ENCODE peak calls at places on chromosomes 6 and 20, in nine cellular contexts. One of them, this sample, is unnamed.

GRCh38 chr20:17612287-17612974 is 42.6 kb downstream of the DSTN start:
- DNase-seq in tibial nerve: peak
- DNase-seq in neural crest cell: no peak
- DNase-seq in HEK293T: no peak
- DNase-seq in activated CD4-positive, alpha-beta T cell treated with anti-CD3 and anti-CD28 coated beads, Interleukin-2, amount 50 U/mL, for 1 hour: peak
- DNase-seq in GM04504: peak
- DNase-seq in GM18507: no peak
- DNase-seq in A673: no peak
- DNase-seq in heart right ventricle: no peak
- DNase-seq in this sample: no peak

GRCh38 chr6:7268362-7269310 is 44.4 kb downstream of the SSR1 start:
- DNase-seq in tibial nerve: no peak
- DNase-seq in neural crest cell: no peak
- DNase-seq in HEK293T: peak
- DNase-seq in activated CD4-positive, alpha-beta T cell treated with anti-CD3 and anti-CD28 coated beads, Interleukin-2, amount 50 U/mL, for 1 hour: no peak
- DNase-seq in GM04504: no peak
- DNase-seq in GM18507: no peak
- DNase-seq in A673: no peak
- DNase-seq in heart right ventricle: no peak
- DNase-seq in this sample: no peak

GRCh38 chr6:118780728-118781127 is 113.2 kb upstream of the ASF1A start:
- DNase-seq in tibial nerve: no peak
- DNase-seq in neural crest cell: no peak
- DNase-seq in HEK293T: no peak
- DNase-seq in activated CD4-positive, alpha-beta T cell treated with anti-CD3 and anti-CD28 coated beads, Interleukin-2, amount 50 U/mL, for 1 hour: no peak
- DNase-seq in GM04504: no peak
- DNase-seq in GM18507: no peak
- DNase-seq in A673: no peak
- DNase-seq in heart right ventricle: no peak
- DNase-seq in this sample: no peak

GRCh38 chr20:37526238-37526838 is 1.3 kb downstream of the BLCAP start:
- DNase-seq in tibial nerve: no peak
- DNase-seq in neural crest cell: no peak
- DNase-seq in HEK293T: peak
- DNase-seq in activated CD4-positive, alpha-beta T cell treated with anti-CD3 and anti-CD28 coated beads, Interleukin-2, amount 50 U/mL, for 1 hour: no peak
- DNase-seq in GM04504: no peak
- DNase-seq in GM18507: no peak
- DNase-seq in A673: peak
- DNase-seq in heart right ventricle: peak
- DNase-seq in this sample: no peak

GRCh38 chr6:15370730-15371129 is 124.9 kb downstream of the JARID2 start:
- DNase-seq in tibial nerve: no peak
- DNase-seq in neural crest cell: no peak
- DNase-seq in HEK293T: no peak
- DNase-seq in activated CD4-positive, alpha-beta T cell treated with anti-CD3 and anti-CD28 coated beads, Interleukin-2, amount 50 U/mL, for 1 hour: no peak
- DNase-seq in GM04504: no peak
- DNase-seq in GM18507: no peak
- DNase-seq in A673: no peak
- DNase-seq in heart right ventricle: no peak
- DNase-seq in this sample: no peak

GRCh38 chr20:9608639-9609440 is 94.5 kb downstream of the LAMP5 start:
- DNase-seq in tibial nerve: no peak
- DNase-seq in neural crest cell: no peak
- DNase-seq in HEK293T: no peak
- DNase-seq in activated CD4-positive, alpha-beta T cell treated with anti-CD3 and anti-CD28 coated beads, Interleukin-2, amount 50 U/mL, for 1 hour: no peak
- DNase-seq in GM04504: no peak
- DNase-seq in GM18507: no peak
- DNase-seq in A673: no peak
- DNase-seq in heart right ventricle: no peak
- DNase-seq in this sample: no peak

GRCh38 chr20:32296412-32296811 is 19.0 kb downstream of the KIF3B start:
- DNase-seq in tibial nerve: no peak
- DNase-seq in neural crest cell: no peak
- DNase-seq in HEK293T: no peak
- DNase-seq in activated CD4-positive, alpha-beta T cell treated with anti-CD3 and anti-CD28 coated beads, Interleukin-2, amount 50 U/mL, for 1 hour: no peak
- DNase-seq in GM04504: no peak
- DNase-seq in GM18507: no peak
- DNase-seq in A673: no peak
- DNase-seq in heart right ventricle: no peak
- DNase-seq in this sample: no peak

GRCh38 chr6:131215212-131215611 is 79.9 kb downstream of the AKAP7 start:
- DNase-seq in tibial nerve: no peak
- DNase-seq in neural crest cell: no peak
- DNase-seq in HEK293T: no peak
- DNase-seq in activated CD4-positive, alpha-beta T cell treated with anti-CD3 and anti-CD28 coated beads, Interleukin-2, amount 50 U/mL, for 1 hour: no peak
- DNase-seq in GM04504: no peak
- DNase-seq in GM18507: no peak
- DNase-seq in A673: no peak
- DNase-seq in heart right ventricle: no peak
- DNase-seq in this sample: no peak

GRCh38 chr6:109695468-109695867 is 4.4 kb downstream of the FIG4 start:
- DNase-seq in tibial nerve: no peak
- DNase-seq in neural crest cell: no peak
- DNase-seq in HEK293T: no peak
- DNase-seq in activated CD4-positive, alpha-beta T cell treated with anti-CD3 and anti-CD28 coated beads, Interleukin-2, amount 50 U/mL, for 1 hour: no peak
- DNase-seq in GM04504: no peak
- DNase-seq in GM18507: no peak
- DNase-seq in A673: no peak
- DNase-seq in heart right ventricle: no peak
- DNase-seq in this sample: no peak

GRCh38 chr6:42200035-42200434 is 5.3 kb upstream of the GUCA1B start:
- DNase-seq in tibial nerve: no peak
- DNase-seq in neural crest cell: no peak
- DNase-seq in HEK293T: no peak
- DNase-seq in activated CD4-positive, alpha-beta T cell treated with anti-CD3 and anti-CD28 coated beads, Interleukin-2, amount 50 U/mL, for 1 hour: no peak
- DNase-seq in GM04504: peak
- DNase-seq in GM18507: no peak
- DNase-seq in A673: no peak
- DNase-seq in heart right ventricle: no peak
- DNase-seq in this sample: no peak

This sample was measured in HuH-7.5.